ENCODE peak calls at places on chromosome 16, in six cellular contexts. One of them, this sample, is unnamed.

GRCh38 chr16:49701867-49702494 is 153.9 kb downstream of the ZNF423 start:
- DNase-seq in natural killer cell treated with Interleukin-12 subunit alpha and Interleukin-12 subunit beta and Interleukin-15 and Interleukin-18, amount 100 ng/mL, for 72 hours: no peak
- DNase-seq in GM03348: no peak
- DNase-seq in fibroblast of pulmonary artery: peak
- DNase-seq in T-helper 1 cell: no peak
- DNase-seq in H9: peak
- DNase-seq in this sample: no peak

GRCh38 chr16:2874584-2875362 is 8.2 kb upstream of the FLYWCH2 start:
- DNase-seq in natural killer cell treated with Interleukin-12 subunit alpha and Interleukin-12 subunit beta and Interleukin-15 and Interleukin-18, amount 100 ng/mL, for 72 hours: peak
- DNase-seq in GM03348: peak
- DNase-seq in fibroblast of pulmonary artery: peak
- DNase-seq in T-helper 1 cell: peak
- DNase-seq in H9: peak
- DNase-seq in this sample: peak

GRCh38 chr16:80176114-80176513 is 364.7 kb upstream of the DYNLRB2 start:
- DNase-seq in natural killer cell treated with Interleukin-12 subunit alpha and Interleukin-12 subunit beta and Interleukin-15 and Interleukin-18, amount 100 ng/mL, for 72 hours: no peak
- DNase-seq in GM03348: peak
- DNase-seq in fibroblast of pulmonary artery: no peak
- DNase-seq in T-helper 1 cell: no peak
- DNase-seq in H9: no peak
- DNase-seq in this sample: no peak

GRCh38 chr16:59305850-59306249 is 571.7 kb upstream of the GOT2 start:
- DNase-seq in natural killer cell treated with Interleukin-12 subunit alpha and Interleukin-12 subunit beta and Interleukin-15 and Interleukin-18, amount 100 ng/mL, for 72 hours: no peak
- DNase-seq in GM03348: no peak
- DNase-seq in fibroblast of pulmonary artery: no peak
- DNase-seq in T-helper 1 cell: no peak
- DNase-seq in H9: no peak
- DNase-seq in this sample: no peak

GRCh38 chr16:87661561-87661960 is 59.3 kb downstream of the JPH3 start:
- DNase-seq in natural killer cell treated with Interleukin-12 subunit alpha and Interleukin-12 subunit beta and Interleukin-15 and Interleukin-18, amount 100 ng/mL, for 72 hours: no peak
- DNase-seq in GM03348: peak
- DNase-seq in fibroblast of pulmonary artery: peak
- DNase-seq in T-helper 1 cell: no peak
- DNase-seq in H9: peak
- DNase-seq in this sample: peak

GRCh38 chr16:49602201-49603041 is 228.8 kb downstream of the C16orf78 start:
- DNase-seq in natural killer cell treated with Interleukin-12 subunit alpha and Interleukin-12 subunit beta and Interleukin-15 and Interleukin-18, amount 100 ng/mL, for 72 hours: no peak
- DNase-seq in GM03348: no peak
- DNase-seq in fibroblast of pulmonary artery: no peak
- DNase-seq in T-helper 1 cell: no peak
- DNase-seq in H9: peak
- DNase-seq in this sample: no peak

GRCh38 chr16:78309763-78310162 is 210.3 kb downstream of the WWOX start:
- DNase-seq in natural killer cell treated with Interleukin-12 subunit alpha and Interleukin-12 subunit beta and Interleukin-15 and Interleukin-18, amount 100 ng/mL, for 72 hours: no peak
- DNase-seq in GM03348: no peak
- DNase-seq in fibroblast of pulmonary artery: no peak
- DNase-seq in T-helper 1 cell: no peak
- DNase-seq in H9: no peak
- DNase-seq in this sample: no peak

GRCh38 chr16:2473425-2473926 is 1.5 kb upstream of the TBC1D24 start:
- DNase-seq in natural killer cell treated with Interleukin-12 subunit alpha and Interleukin-12 subunit beta and Interleukin-15 and Interleukin-18, amount 100 ng/mL, for 72 hours: no peak
- DNase-seq in GM03348: no peak
- DNase-seq in fibroblast of pulmonary artery: no peak
- DNase-seq in T-helper 1 cell: no peak
- DNase-seq in H9: peak
- DNase-seq in this sample: no peak